ENCODE peak calls at places on chromosomes 2 and 18, in five cellular contexts. One of them, this sample, is unnamed. For H3K4me1, the result is how much of the 10 kb centered on the place peaks cover.

GRCh38 chr2:65300772-65301711 is 73.4 kb downstream of the ACTR2 start:
- DNase-seq in IMR-90: peak
- DNase-seq in esophagus squamous epithelium: no peak
- DNase-seq in adrenal gland: no peak
- DNase-seq in suprapubic skin: no peak
- DNase-seq in this sample: no peak

GRCh38 chr18:24395049-24395780 is 2.4 kb downstream of the OSBPL1A start:
- DNase-seq in IMR-90: peak
- DNase-seq in esophagus squamous epithelium: no peak
- DNase-seq in adrenal gland: no peak
- DNase-seq in suprapubic skin: no peak
- DNase-seq in this sample: no peak

GRCh38 chr2:226796840-226797288 is 2.8 kb downstream of the IRS1 start:
- DNase-seq in IMR-90: peak
- DNase-seq in esophagus squamous epithelium: no peak
- DNase-seq in adrenal gland: peak
- DNase-seq in suprapubic skin: peak
- DNase-seq in this sample: peak

GRCh38 chr18:34821669-34822210 is 111.6 kb downstream of the DTNA start:
- DNase-seq in IMR-90: peak
- DNase-seq in esophagus squamous epithelium: no peak
- DNase-seq in adrenal gland: no peak
- DNase-seq in suprapubic skin: no peak
- DNase-seq in this sample: no peak

GRCh38 chr2:140600116-140600515 is 1530.7 kb downstream of the LRP1B start:
- DNase-seq in IMR-90: peak
- DNase-seq in esophagus squamous epithelium: no peak
- DNase-seq in adrenal gland: no peak
- DNase-seq in suprapubic skin: no peak
- DNase-seq in this sample: no peak

GRCh38 chr18:74645717-74646116 is 48.0 kb downstream of the ZNF407 start:
- DNase-seq in IMR-90: peak
- DNase-seq in esophagus squamous epithelium: no peak
- DNase-seq in adrenal gland: no peak
- DNase-seq in suprapubic skin: no peak
- DNase-seq in this sample: no peak

GRCh38 chr2:198188982-198189381 is 384.6 kb downstream of the PLCL1 start:
- DNase-seq in IMR-90: no peak
- DNase-seq in esophagus squamous epithelium: no peak
- DNase-seq in adrenal gland: no peak
- DNase-seq in suprapubic skin: no peak
- DNase-seq in this sample: no peak

GRCh38 chr2:236168110-236169067 is at the start of gene GBX2:
- DNase-seq in IMR-90: peak
- DNase-seq in esophagus squamous epithelium: no peak
- DNase-seq in adrenal gland: peak
- DNase-seq in suprapubic skin: no peak
- DNase-seq in this sample: no peak

GRCh38 chr2:198374375-198375072 is 570.1 kb downstream of the PLCL1 start:
- DNase-seq in IMR-90: peak
- DNase-seq in esophagus squamous epithelium: no peak
- DNase-seq in adrenal gland: peak
- DNase-seq in suprapubic skin: no peak
- DNase-seq in this sample: no peak

GRCh38 chr2:229492034-229492433 is 220.9 kb upstream of the PID1 start:
- DNase-seq in IMR-90: no peak
- DNase-seq in esophagus squamous epithelium: no peak
- DNase-seq in adrenal gland: no peak
- DNase-seq in suprapubic skin: no peak
- DNase-seq in this sample: no peak

GRCh38 chr2:136765736-136766323 is 485 bp downstream of the THSD7B start:
- DNase-seq in IMR-90: no peak
- DNase-seq in esophagus squamous epithelium: no peak
- DNase-seq in adrenal gland: no peak
- DNase-seq in suprapubic skin: no peak
- DNase-seq in this sample: no peak

GRCh38 chr2:69663860-69664259 is 20.3 kb upstream of the AAK1 start:
- DNase-seq in IMR-90: no peak
- DNase-seq in esophagus squamous epithelium: no peak
- DNase-seq in adrenal gland: no peak
- DNase-seq in suprapubic skin: no peak
- DNase-seq in this sample: no peak

GRCh38 chr2:220676695-220677094 is 895.4 kb downstream of the EPHA4 start:
- DNase-seq in IMR-90: no peak
- DNase-seq in esophagus squamous epithelium: no peak
- DNase-seq in adrenal gland: no peak
- DNase-seq in suprapubic skin: no peak
- DNase-seq in this sample: no peak

GRCh38 chr18:12361770-12362378 is 15.2 kb downstream of the AFG3L2 start:
- DNase-seq in IMR-90: peak
- DNase-seq in esophagus squamous epithelium: no peak
- DNase-seq in adrenal gland: peak
- DNase-seq in suprapubic skin: no peak
- DNase-seq in this sample: no peak

GRCh38 chr2:8310557-8311455 is 371.1 kb upstream of the ID2 start:
- DNase-seq in IMR-90: no peak
- DNase-seq in esophagus squamous epithelium: no peak
- DNase-seq in adrenal gland: peak
- DNase-seq in suprapubic skin: no peak
- DNase-seq in this sample: no peak

GRCh38 chr2:150168596-150168995 is 318.9 kb downstream of the RND3 start:
- DNase-seq in IMR-90: peak
- DNase-seq in esophagus squamous epithelium: no peak
- DNase-seq in adrenal gland: no peak
- DNase-seq in suprapubic skin: no peak
- DNase-seq in this sample: no peak

GRCh38 chr2:158458617-158458920 is 1.8 kb downstream of the PKP4 start:
- DNase-seq in IMR-90: peak
- DNase-seq in esophagus squamous epithelium: no peak
- DNase-seq in adrenal gland: no peak
- DNase-seq in suprapubic skin: no peak
- DNase-seq in this sample: no peak

GRCh38 chr18:2337552-2338141 is 233.7 kb downstream of the METTL4 start:
- DNase-seq in IMR-90: peak
- DNase-seq in esophagus squamous epithelium: no peak
- DNase-seq in adrenal gland: peak
- DNase-seq in suprapubic skin: no peak
- DNase-seq in this sample: no peak

GRCh38 chr2:43370705-43371104 is 144.3 kb upstream of the ZFP36L2 start:
- DNase-seq in IMR-90: no peak
- DNase-seq in esophagus squamous epithelium: no peak
- DNase-seq in adrenal gland: peak
- DNase-seq in suprapubic skin: no peak
- DNase-seq in this sample: no peak

GRCh38 chr2:21305581-21305980 is 181.8 kb downstream of the TDRD15 start:
- DNase-seq in IMR-90: no peak
- DNase-seq in esophagus squamous epithelium: no peak
- DNase-seq in adrenal gland: no peak
- DNase-seq in suprapubic skin: no peak
- DNase-seq in this sample: no peak

GRCh38 chr2:132701810-132702209 is 31.8 kb upstream of the LYPD1 start:
- DNase-seq in IMR-90: peak
- DNase-seq in esophagus squamous epithelium: no peak
- DNase-seq in adrenal gland: no peak
- DNase-seq in suprapubic skin: no peak
- DNase-seq in this sample: no peak

GRCh38 chr18:57329856-57330255 is 22.5 kb upstream of the ST8SIA3 start:
- DNase-seq in IMR-90: no peak
- DNase-seq in esophagus squamous epithelium: no peak
- DNase-seq in adrenal gland: no peak
- DNase-seq in suprapubic skin: no peak
- DNase-seq in this sample: no peak

GRCh38 chr2:86249176-86249842 is 50.1 kb downstream of the MRPL35 start:
- DNase-seq in IMR-90: peak
- DNase-seq in esophagus squamous epithelium: no peak
- DNase-seq in adrenal gland: peak
- DNase-seq in suprapubic skin: no peak
- DNase-seq in this sample: no peak

GRCh38 chr2:19774788-19775156 is 127.0 kb downstream of the TTC32 start:
- DNase-seq in IMR-90: peak
- DNase-seq in esophagus squamous epithelium: no peak
- DNase-seq in adrenal gland: no peak
- DNase-seq in suprapubic skin: no peak
- DNase-seq in this sample: no peak

GRCh38 chr2:234291765-234292204 is 205.1 kb downstream of the ARL4C start:
- DNase-seq in IMR-90: peak
- DNase-seq in esophagus squamous epithelium: no peak
- DNase-seq in adrenal gland: peak
- DNase-seq in suprapubic skin: peak
- DNase-seq in this sample: no peak

GRCh38 chr18:59904051-59904601 is 4.3 kb downstream of the PMAIP1 start:
- DNase-seq in IMR-90: peak
- DNase-seq in esophagus squamous epithelium: no peak
- DNase-seq in adrenal gland: no peak
- DNase-seq in suprapubic skin: no peak
- DNase-seq in this sample: no peak

GRCh38 chr18:59906203-59906602 is 6.4 kb downstream of the PMAIP1 start:
- DNase-seq in IMR-90: no peak
- DNase-seq in esophagus squamous epithelium: no peak
- DNase-seq in adrenal gland: no peak
- DNase-seq in suprapubic skin: no peak
- DNase-seq in this sample: no peak

GRCh38 chr18:59907660-59908059 is 7.9 kb downstream of the PMAIP1 start:
- DNase-seq in IMR-90: peak
- DNase-seq in esophagus squamous epithelium: no peak
- DNase-seq in adrenal gland: no peak
- DNase-seq in suprapubic skin: no peak
- DNase-seq in this sample: no peak

GRCh38 chr18:59907172-59907571 is 7.4 kb downstream of the PMAIP1 start:
- DNase-seq in IMR-90: no peak
- DNase-seq in esophagus squamous epithelium: no peak
- DNase-seq in adrenal gland: no peak
- DNase-seq in suprapubic skin: no peak
- DNase-seq in this sample: no peak

GRCh38 chr18:59905686-59906091 is 5.9 kb downstream of the PMAIP1 start:
- DNase-seq in IMR-90: no peak
- DNase-seq in esophagus squamous epithelium: no peak
- DNase-seq in adrenal gland: no peak
- DNase-seq in suprapubic skin: no peak
- DNase-seq in this sample: no peak
- H3K4me1 ChIP-seq in IMR-90: under half
- H3K4me1 ChIP-seq in esophagus squamous epithelium: under half
- H3K4me1 ChIP-seq in adrenal gland: under half
- H3K4me1 ChIP-seq in suprapubic skin: under half
- H3K4me1 ChIP-seq in this sample: under half

DNA sequence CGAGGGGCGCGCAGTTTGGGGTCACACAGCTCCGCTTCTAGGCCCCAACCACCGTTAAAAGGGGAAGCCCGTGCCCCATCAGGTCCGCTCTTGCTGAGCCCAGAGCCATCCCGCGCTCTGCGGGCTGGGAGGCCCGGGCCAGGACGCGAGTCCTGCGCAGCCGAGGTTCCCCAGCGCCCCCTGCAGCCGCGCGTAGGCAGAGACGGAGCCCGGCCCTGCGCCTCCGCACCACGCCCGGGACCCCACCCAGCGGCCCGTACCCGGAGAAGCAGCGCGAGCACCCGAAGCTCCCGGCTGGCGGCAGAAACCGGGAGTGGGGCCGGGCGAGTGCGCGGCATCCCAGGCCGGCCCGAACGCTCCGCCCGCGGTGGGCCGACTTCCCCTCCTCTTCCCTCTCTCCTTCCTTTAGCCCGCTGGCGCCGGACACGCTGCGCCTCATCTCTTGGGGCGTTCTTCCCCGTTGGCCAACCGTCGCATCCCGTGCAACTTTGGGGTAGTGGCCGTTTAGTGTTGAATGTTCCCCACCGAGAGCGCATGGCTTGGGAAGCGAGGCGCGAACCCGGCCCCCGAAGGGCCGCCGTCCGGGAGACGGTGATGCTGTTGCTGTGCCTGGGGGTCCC is at the start of gene ITGA4:
- DNase-seq in IMR-90: peak
- DNase-seq in esophagus squamous epithelium: peak
- DNase-seq in adrenal gland: peak
- DNase-seq in suprapubic skin: peak
- DNase-seq in this sample: peak
- TF ChIP-seq POLR2A in IMR-90: no peak
- TF ChIP-seq POLR2A in esophagus squamous epithelium: no peak
- TF ChIP-seq POLR2A in adrenal gland: no peak
- TF ChIP-seq POLR2A in suprapubic skin: no peak
- TF ChIP-seq POLR2A in this sample: no peak

DNA sequence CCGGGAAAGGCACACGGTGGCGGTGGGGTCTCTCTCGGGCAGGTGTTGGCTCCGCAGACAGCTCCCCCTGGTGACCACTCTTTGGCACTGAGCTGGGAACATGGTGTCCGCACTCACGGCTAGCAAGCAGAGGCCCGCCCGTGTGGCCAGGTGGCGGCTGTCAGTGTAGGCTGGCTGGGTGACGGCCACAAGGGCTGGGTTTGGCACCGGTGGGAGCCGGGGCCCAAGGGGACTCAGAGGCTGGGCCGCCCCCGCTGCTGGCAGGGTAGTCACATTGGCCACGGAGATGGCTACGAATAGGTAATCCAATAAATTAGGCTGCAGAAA is 1071.7 kb downstream of the RPIA start:
- DNase-seq in IMR-90: no peak
- DNase-seq in esophagus squamous epithelium: no peak
- DNase-seq in adrenal gland: no peak
- DNase-seq in suprapubic skin: peak
- DNase-seq in this sample: no peak
- TF ChIP-seq CTCF in IMR-90: no peak
- TF ChIP-seq CTCF in esophagus squamous epithelium: no peak
- TF ChIP-seq CTCF in adrenal gland: no peak
- TF ChIP-seq CTCF in suprapubic skin: no peak
- TF ChIP-seq CTCF in this sample: no peak

GRCh38 chr2:60520477-60520876 is 33.0 kb downstream of the BCL11A start:
- DNase-seq in IMR-90: peak
- DNase-seq in esophagus squamous epithelium: no peak
- DNase-seq in adrenal gland: no peak
- DNase-seq in suprapubic skin: no peak
- DNase-seq in this sample: no peak
- H3K4me1 ChIP-seq in IMR-90: under half
- H3K4me1 ChIP-seq in esophagus squamous epithelium: under half
- H3K4me1 ChIP-seq in adrenal gland: under half
- H3K4me1 ChIP-seq in suprapubic skin: under half
- H3K4me1 ChIP-seq in this sample: under half

This sample was measured in breast epithelium.